ENCODE peak calls at places on chromosomes 12 and 14, in eight cellular contexts. F is DND-41; G is endodermal cell; I is heart left ventricle; D is CD8-positive, alpha-beta T cell; Z is endothelial cell of umbilical vein; U is MM.1S; L is iPS DF 6.9. Y is an unnamed sample. For H3K4me1 and H3K36me3, the result is how much of the 10 kb centered on the place peaks cover.

GRCh38 chr12:21780786-21781185 is 6.3 kb upstream of the KCNJ8 start:
- DNase-seq in F (no peak), G (no peak), I (no peak), D (no peak), Z (no peak), U (no peak), L (no peak), Y (no peak)

GRCh38 chr12:56935157-56935556 is 949 bp upstream of the SDR9C7 start:
- DNase-seq in F (no peak), G (no peak), I (no peak), D (no peak), Z (no peak), U (no peak), L (no peak), Y (no peak)

GRCh38 chr14:75662966-75663365 is 1.9 kb downstream of the TTLL5 start:
- DNase-seq in F (no peak), G (no peak), I (no peak), D (no peak), Z (peak), U (no peak), L (no peak), Y (no peak)

GRCh38 chr12:128109236-128109635 is 157.7 kb upstream of the TMEM132C start:
- DNase-seq in F (no peak), G (peak), I (no peak), D (no peak), Z (no peak), U (no peak), L (no peak), Y (no peak)

GRCh38 chr14:50545618-50546017 is 13.2 kb upstream of the MAP4K5 start:
- DNase-seq in F (no peak), G (no peak), I (no peak), D (no peak), Z (no peak), U (no peak), L (no peak), Y (no peak)

GRCh38 chr14:98819867-98820206 is 452.2 kb downstream of the BCL11B start:
- DNase-seq in F (no peak), G (no peak), I (no peak), D (no peak), Z (no peak), U (no peak), L (peak), Y (no peak)

GRCh38 chr12:110689002-110689600 is at the start of gene HVCN1:
- DNase-seq in F (peak), G (peak), I (peak), D (peak), Z (no peak), U (no peak), L (no peak), Y (no peak)

GRCh38 chr14:39339003-39339402 is 93.2 kb downstream of the FBXO33 start:
- DNase-seq in F (no peak), G (peak), I (no peak), D (no peak), Z (no peak), U (no peak), L (peak), Y (no peak)

GRCh38 chr12:60834372-60834771 is 1238.5 kb downstream of the SLC16A7 start:
- DNase-seq in F (no peak), G (no peak), I (no peak), D (no peak), Z (no peak), U (no peak), L (no peak), Y (no peak)

GRCh38 chr14:64196668-64197411 is 97.3 kb downstream of the ESR2 start:
- DNase-seq in F (no peak), G (peak), I (peak), D (peak), Z (peak), U (no peak), L (peak), Y (no peak)

GRCh38 chr12:100289011-100289410 is 22.0 kb downstream of the SCYL2 start:
- DNase-seq in F (no peak), G (no peak), I (no peak), D (no peak), Z (no peak), U (no peak), L (no peak), Y (no peak)

GRCh38 chr12:42589465-42590323 is at the start of gene PRICKLE1:
- DNase-seq in F (no peak), G (peak), I (peak), D (no peak), Z (peak), U (peak), L (no peak), Y (peak)

GRCh38 chr14:57382283-57382682 is 8.1 kb upstream of the NAA30 start:
- DNase-seq in F (no peak), G (no peak), I (no peak), D (no peak), Z (peak), U (no peak), L (no peak), Y (no peak)

GRCh38 chr12:110048242-110049027 is at the start of gene C12orf76:
- DNase-seq in F (peak), G (peak), I (peak), D (peak), Z (peak), U (peak), L (peak), Y (peak)

GRCh38 chr12:63419119-63419518 is 249.2 kb downstream of the DPY19L2 start:
- DNase-seq in F (no peak), G (no peak), I (no peak), D (no peak), Z (no peak), U (no peak), L (no peak), Y (no peak)

GRCh38 chr14:20855652-20856291 is 35.4 kb upstream of the RNASE3 start:
- DNase-seq in F (peak), G (peak), I (peak), D (no peak), Z (peak), U (peak), L (no peak), Y (no peak)

GRCh38 chr12:122072031-122072970 is 6.3 kb upstream of the MLXIP start:
- DNase-seq in F (no peak), G (peak), I (peak), D (no peak), Z (peak), U (no peak), L (no peak), Y (no peak)

GRCh38 chr14:32370720-32371119 is 41.6 kb downstream of the AKAP6 start:
- DNase-seq in F (no peak), G (no peak), I (no peak), D (no peak), Z (peak), U (no peak), L (no peak), Y (no peak)

GRCh38 chr12:59164991-59165718 is 244.9 kb upstream of the LRIG3 start:
- DNase-seq in F (no peak), G (no peak), I (no peak), D (no peak), Z (peak), U (peak), L (no peak), Y (no peak)

GRCh38 chr14:78721756-78722455 is 551.7 kb downstream of the NRXN3 start:
- DNase-seq in F (no peak), G (no peak), I (no peak), D (no peak), Z (no peak), U (peak), L (no peak), Y (no peak)

GRCh38 chr14:51963164-51963733 is 26.1 kb upstream of the RTRAF start:
- DNase-seq in F (no peak), G (no peak), I (no peak), D (no peak), Z (peak), U (no peak), L (no peak), Y (no peak)

GRCh38 chr12:27732281-27732680 is 21.6 kb downstream of the MRPS35 start:
- DNase-seq in F (peak), G (peak), I (no peak), D (no peak), Z (no peak), U (peak), L (no peak), Y (no peak)

GRCh38 chr12:131775904-131776889 is 52.0 kb upstream of the MMP17 start:
- DNase-seq in F (no peak), G (no peak), I (no peak), D (no peak), Z (no peak), U (no peak), L (no peak), Y (no peak)

GRCh38 chr12:76020281-76020680 is 11.3 kb downstream of the PHLDA1 start:
- DNase-seq in F (peak), G (peak), I (no peak), D (peak), Z (no peak), U (no peak), L (no peak), Y (no peak)

GRCh38 chr14:75307700-75308379 is 29.2 kb downstream of the FOS start:
- DNase-seq in F (peak), G (peak), I (peak), D (peak), Z (peak), U (peak), L (peak), Y (peak)

GRCh38 chr12:112182499-112182898 is 57.1 kb downstream of the TRAFD1 start:
- DNase-seq in F (no peak), G (no peak), I (no peak), D (no peak), Z (no peak), U (no peak), L (no peak), Y (no peak)

GRCh38 chr12:53067074-53067992 is 11.9 kb downstream of the SPRYD3 start:
- DNase-seq in F (no peak), G (peak), I (no peak), D (no peak), Z (peak), U (no peak), L (no peak), Y (no peak)
- H3K4me1 ChIP-seq in F (under half), G (under half), I (half or more), D (under half), Z (under half), U (under half), L (under half), Y (half or more)

GRCh38 chr14:102939329-102939728 is 16.9 kb downstream of the AMN start:
- DNase-seq in F (no peak), G (no peak), I (no peak), D (no peak), Z (no peak), U (no peak), L (no peak), Y (no peak)
- H3K36me3 ChIP-seq in F (under half), G (half or more), I (under half), D (under half), Z (half or more), U (under half), L (under half), Y (half or more)

DNA sequence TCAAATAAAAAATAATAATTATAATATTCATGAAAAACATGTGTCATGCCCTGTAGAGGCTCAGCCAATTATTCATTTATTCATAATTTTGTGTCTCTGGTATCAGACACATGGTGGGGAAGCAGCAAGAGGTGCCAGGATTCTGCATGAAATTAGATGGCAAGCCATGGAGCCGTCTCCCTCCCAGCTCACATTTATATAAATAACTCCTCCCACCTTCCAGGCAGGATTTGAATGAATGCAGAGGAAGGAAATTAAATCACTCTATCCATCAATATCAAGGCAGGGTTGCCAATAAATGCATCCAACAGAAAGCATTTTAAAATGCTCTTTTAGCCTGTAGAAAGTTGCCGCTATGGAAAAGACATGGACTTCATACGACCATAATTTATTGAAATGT is 98.1 kb downstream of the PTPRR start:
- DNase-seq in F (no peak), G (no peak), I (no peak), D (no peak), Z (peak), U (no peak), L (no peak), Y (no peak)
- H3K4me3 ChIP-seq in F (no peak), G (no peak), I (no peak), D (no peak), Z (no peak), U (no peak), L (no peak), Y (no peak)

GRCh38 chr14:61489932-61490331 is 168.6 kb downstream of the PRKCH start:
- DNase-seq in F (no peak), G (no peak), I (peak), D (no peak), Z (no peak), U (no peak), L (no peak), Y (peak)
- H3K4me1 ChIP-seq in F (under half), G (under half), I (under half), D (under half), Z (under half), U (under half), L (under half), Y (under half)

GRCh38 chr12:93712204-93712603 is 35.0 kb downstream of the CRADD start:
- DNase-seq in F (no peak), G (no peak), I (no peak), D (no peak), Z (no peak), U (no peak), L (no peak), Y (no peak)
- H3K36me3 ChIP-seq in F (under half), G (under half), I (under half), D (under half), Z (under half), U (under half), L (under half), Y (under half)

GRCh38 chr12:124295431-124296058 is 652 bp downstream of the RFLNA start:
- DNase-seq in F (no peak), G (peak), I (no peak), D (no peak), Z (no peak), U (no peak), L (no peak), Y (no peak)
- H3K4me3 ChIP-seq in F (no peak), G (peak), I (peak), D (no peak), Z (peak), U (no peak), L (peak), Y (peak)

GRCh38 chr12:54300732-54301427 is at the start of gene NFE2:
- DNase-seq in F (no peak), G (peak), I (peak), D (no peak), Z (no peak), U (peak), L (peak), Y (peak)
- H3K4me1 ChIP-seq in F (under half), G (under half), I (under half), D (under half), Z (under half), U (under half), L (under half), Y (under half)